ENCODE peak calls at places on chromosomes 5 and 9, in nine cellular contexts. S is activated CD8-positive, alpha-beta T cell treated with anti-CD3 and anti-CD28 coated beads for 36 hours; X is naive thymus-derived CD8-positive, alpha-beta T cell; Q is mesenteric fat pad; M is effector memory CD4-positive, alpha-beta T cell; V is progenitor cell of endocrine pancreas; D is cerebellar nuclear complex; N is stimulated activated CD4-positive, alpha-beta T cell treated with anti-CD3 and anti-CD28 coated beads, TNF-alpha, amount 100 ng/mL, for 1 hour; P is colonic mucosa. H is an unnamed sample.

GRCh38 chr9:99011161-99011709 is 67.5 kb downstream of the COL15A1 start:
- DNase-seq in S (no peak), X (no peak), Q (no peak), M (no peak), V (no peak), D (no peak), N (no peak), P (no peak), H (peak; percentile 29)

GRCh38 chr5:30142432-30142831 is 1051.1 kb upstream of the CDH6 start:
- DNase-seq in S (no peak), X (no peak), Q (no peak), M (no peak), V (no peak), D (no peak), N (no peak), P (no peak), H (no peak)

GRCh38 chr5:163727028-163727427 is 221.6 kb downstream of the MAT2B start:
- DNase-seq in S (no peak), X (no peak), Q (no peak), M (no peak), V (no peak), D (no peak), N (no peak), P (peak; percentile 29), H (no peak)

GRCh38 chr5:173542964-173543363 is 73.5 kb downstream of the BOD1 start:
- DNase-seq in S (no peak), X (no peak), Q (no peak), M (no peak), V (no peak), D (no peak), N (no peak), P (no peak), H (no peak)

GRCh38 chr5:77851229-77852067 is 75.3 kb upstream of the TBCA start:
- DNase-seq in S (no peak), X (peak; percentile 7), Q (no peak), M (no peak), V (peak; percentile 27), D (no peak), N (no peak), P (no peak), H (no peak)

GRCh38 chr5:30194595-30194994 is 998.9 kb upstream of the CDH6 start:
- DNase-seq in S (no peak), X (no peak), Q (no peak), M (no peak), V (no peak), D (no peak), N (no peak), P (no peak), H (no peak)

GRCh38 chr5:171562822-171563221 is 143.4 kb downstream of the FGF18 start:
- DNase-seq in S (peak; percentile 34), X (no peak), Q (no peak), M (no peak), V (no peak), D (no peak), N (no peak), P (no peak), H (no peak)

GRCh38 chr5:36744041-36744677 is 132.4 kb upstream of the NIPBL start:
- DNase-seq in S (no peak), X (no peak), Q (no peak), M (no peak), V (no peak), D (no peak), N (no peak), P (peak; percentile 24), H (no peak)

GRCh38 chr9:4182831-4183230 is 117.0 kb downstream of the GLIS3 start:
- DNase-seq in S (no peak), X (no peak), Q (no peak), M (no peak), V (no peak), D (no peak), N (no peak), P (no peak), H (no peak)

GRCh38 chr9:89649045-89649691 is 44.4 kb downstream of the GADD45G start:
- DNase-seq in S (no peak), X (no peak), Q (no peak), M (no peak), V (no peak), D (no peak), N (no peak), P (no peak), H (no peak)

GRCh38 chr5:112174959-112175594 is 244.0 kb downstream of the EPB41L4A start:
- DNase-seq in S (peak; percentile 63), X (peak; percentile 36), Q (no peak), M (peak; percentile 9), V (no peak), D (no peak), N (no peak), P (peak; percentile 25), H (peak; percentile 68)

GRCh38 chr5:81513468-81513867 is 119.5 kb upstream of the ACOT12 start:
- DNase-seq in S (no peak), X (no peak), Q (no peak), M (no peak), V (no peak), D (no peak), N (no peak), P (no peak), H (no peak)

GRCh38 chr5:137096149-137097103 is 402.7 kb downstream of the SPOCK1 start:
- DNase-seq in S (no peak), X (no peak), Q (no peak), M (no peak), V (no peak), D (no peak), N (no peak), P (no peak), H (no peak)

GRCh38 chr9:14236586-14236985 is 77.4 kb downstream of the NFIB start:
- DNase-seq in S (no peak), X (no peak), Q (no peak), M (no peak), V (no peak), D (no peak), N (no peak), P (no peak), H (no peak)

GRCh38 chr5:62596096-62596495 is 17.5 kb downstream of the LRRC70 start:
- DNase-seq in S (no peak), X (no peak), Q (no peak), M (no peak), V (no peak), D (no peak), N (no peak), P (no peak), H (no peak)

GRCh38 chr9:137689745-137690529 is 71.1 kb downstream of the EHMT1 start:
- DNase-seq in S (no peak), X (no peak), Q (no peak), M (no peak), V (no peak), D (no peak), N (no peak), P (no peak), H (no peak)

H was measured in Jurkat, Clone E6-1.